ENCODE peak calls at places on chromosomes 6 and 20, in five cellular contexts. O, V, Z, J and Q are unnamed samples. For H3K9me3, the result is how much of the 10 kb centered on the place peaks cover.

GRCh38 chr6:161140554-161140875 is 133.3 kb downstream of the AGPAT4 start:
- DNase-seq in Z (peak), O (no peak), V (no peak), J (no peak), Q (no peak)

GRCh38 chr6:13453771-13454251 is 33.6 kb downstream of the GFOD1 start:
- DNase-seq in J (peak), Z (no peak), V (no peak), O (no peak), Q (no peak)

GRCh38 chr20:11083841-11084240 is 410.0 kb upstream of the JAG1 start:
- DNase-seq in J (no peak), O (no peak), V (no peak), Z (no peak), Q (no peak)

GRCh38 chr6:33249732-33250625 is 21.7 kb downstream of the VPS52 start:
- DNase-seq in J (peak), Z (no peak), O (no peak), V (no peak), Q (peak)

GRCh38 chr20:57259179-57260021 is 7.0 kb downstream of the BMP7 start:
- DNase-seq in J (peak), O (no peak), V (peak), Z (no peak), Q (no peak)

GRCh38 chr6:69894578-69895347 is 28.4 kb downstream of the COL19A1 start:
- DNase-seq in J (peak), Z (no peak), O (no peak), V (peak), Q (peak)

GRCh38 chr6:52532457-52532856 is 44.4 kb downstream of the TRAM2 start:
- DNase-seq in O (no peak), Z (no peak), V (no peak), J (peak), Q (no peak)

GRCh38 chr6:125201961-125202729 is 48.6 kb downstream of the TPD52L1 start:
- DNase-seq in O (no peak), V (peak), J (peak), Z (peak), Q (peak)

GRCh38 chr20:16846011-16846410 is 97.9 kb downstream of the OTOR start:
- DNase-seq in O (no peak), Z (no peak), V (peak), J (peak), Q (no peak)

GRCh38 chr20:58309607-58310290 is at the start of gene RAB22A:
- DNase-seq in V (peak), Z (peak), O (peak), J (peak), Q (peak)

GRCh38 chr20:973785-974194 is 28.3 kb downstream of the RSPO4 start:
- DNase-seq in Z (no peak), O (no peak), J (peak), V (peak), Q (peak)

GRCh38 chr20:45014671-45015415 is 48.5 kb downstream of the STK4 start:
- DNase-seq in O (no peak), J (peak), Z (no peak), V (no peak), Q (no peak)

GRCh38 chr6:153096031-153096430 is 35.1 kb downstream of the RGS17 start:
- DNase-seq in V (no peak), Z (no peak), J (no peak), O (no peak), Q (no peak)

GRCh38 chr20:35901678-35902544 is 52.4 kb downstream of the SCAND1 start:
- DNase-seq in V (peak), Z (no peak), J (peak), O (no peak), Q (peak)

GRCh38 chr20:35903843-35904242 is 50.5 kb downstream of the SCAND1 start:
- DNase-seq in J (no peak), Z (no peak), O (no peak), V (no peak), Q (no peak)

GRCh38 chr20:35902545-35902941 is 51.8 kb downstream of the SCAND1 start:
- DNase-seq in J (no peak), V (no peak), O (no peak), Z (no peak), Q (no peak)

GRCh38 chr20:35895476-35895875 is 58.8 kb downstream of the SCAND1 start:
- DNase-seq in J (no peak), V (no peak), Z (no peak), O (no peak), Q (no peak)

DNA sequence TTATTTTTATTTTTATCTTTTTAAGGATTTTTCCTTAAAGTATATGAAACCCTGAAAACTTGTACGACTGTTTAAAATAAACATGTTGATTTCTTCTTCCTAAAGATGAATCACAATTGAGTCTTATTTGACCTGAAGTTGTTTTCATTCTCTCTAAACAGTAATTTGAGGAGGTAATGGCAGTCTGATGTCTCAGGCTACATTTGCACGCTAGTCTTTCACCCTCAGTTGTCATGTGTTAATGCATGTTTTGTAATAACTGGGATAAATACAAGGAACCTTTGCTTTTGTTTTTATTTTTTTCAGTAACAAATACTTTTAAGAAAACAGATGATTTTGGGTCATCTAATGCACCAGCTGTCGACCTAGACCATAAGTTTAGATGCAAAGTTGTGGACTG is 55.2 kb downstream of the SCAND1 start:
- DNase-seq in O (no peak), V (no peak), Z (no peak), J (no peak), Q (no peak)
- H3K27ac ChIP-seq in O (no peak), V (no peak), Z (no peak), J (no peak), Q (no peak)

DNA sequence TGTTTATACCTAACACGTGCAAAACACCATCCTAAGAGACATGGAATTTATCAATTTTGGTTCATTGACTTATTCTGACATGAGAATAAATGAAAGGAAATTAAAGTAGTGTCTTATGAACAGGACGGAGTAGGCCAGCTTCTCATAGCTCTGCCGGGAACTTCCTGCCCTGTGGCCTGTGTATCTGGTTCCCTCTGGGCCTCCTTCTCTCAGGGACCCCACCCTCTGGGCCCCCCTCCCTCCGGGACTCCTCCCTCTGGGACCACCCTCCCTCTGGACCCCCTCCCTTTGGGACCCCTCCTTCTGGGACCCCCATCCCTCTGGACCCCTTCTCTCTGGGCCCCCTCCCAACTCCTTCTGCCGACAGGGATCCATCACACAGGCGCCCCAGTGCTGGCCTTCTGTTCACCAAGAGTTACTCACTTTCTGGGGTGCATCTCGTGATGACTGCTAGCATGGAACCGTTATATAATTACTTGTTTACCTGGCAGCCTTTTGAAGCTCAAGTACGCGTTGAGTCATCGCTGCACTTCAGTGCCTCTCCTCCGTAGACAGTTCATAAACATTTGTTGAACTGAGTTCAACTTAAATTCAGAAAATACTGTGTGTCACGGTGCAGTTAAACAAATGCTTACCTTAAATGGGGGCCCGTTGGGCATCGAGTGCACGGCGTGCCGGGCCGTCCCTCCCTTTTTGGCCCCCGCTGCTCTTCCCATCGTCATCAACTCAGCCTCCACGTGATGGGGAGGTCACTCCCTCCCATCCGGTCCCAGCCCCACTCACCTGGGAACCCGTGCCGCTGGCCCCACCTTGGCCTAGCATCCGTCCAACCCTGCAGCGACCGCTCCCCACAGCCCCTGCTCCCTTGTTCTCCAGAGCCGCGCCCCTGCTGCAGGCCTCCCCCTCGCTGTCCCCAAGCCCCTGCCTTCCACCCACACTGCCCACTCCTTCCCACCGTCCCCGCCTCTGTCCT is 8.1 kb downstream of the CCR6 start:
- DNase-seq in V (no peak), J (no peak), Z (peak), O (no peak), Q (no peak)
- H3K9me3 ChIP-seq in V (under half), J (under half), Z (under half), O (under half), Q (under half)

GRCh38 chr6:169450097-169450496 is 196.5 kb upstream of the THBS2 start:
- DNase-seq in J (peak), O (no peak), Z (no peak), V (peak), Q (peak)
- H3K4me3 ChIP-seq in J (no peak), O (no peak), Z (no peak), V (peak), Q (peak)

GRCh38 chr20:21388566-21388965 is 8.8 kb downstream of the NKX2-4 start:
- DNase-seq in J (no peak), O (no peak), Z (no peak), V (no peak), Q (no peak)

GRCh38 chr20:21389368-21389767 is 8.0 kb downstream of the NKX2-4 start:
- DNase-seq in V (no peak), Z (no peak), O (no peak), J (no peak), Q (no peak)

GRCh38 chr20:21384308-21384892 is 12.9 kb downstream of the NKX2-4 start:
- DNase-seq in O (no peak), V (no peak), Z (no peak), J (no peak), Q (no peak)

GRCh38 chr20:21390768-21391167 is 6.6 kb downstream of the NKX2-4 start:
- DNase-seq in O (no peak), Z (no peak), V (no peak), J (no peak), Q (no peak)

DNA sequence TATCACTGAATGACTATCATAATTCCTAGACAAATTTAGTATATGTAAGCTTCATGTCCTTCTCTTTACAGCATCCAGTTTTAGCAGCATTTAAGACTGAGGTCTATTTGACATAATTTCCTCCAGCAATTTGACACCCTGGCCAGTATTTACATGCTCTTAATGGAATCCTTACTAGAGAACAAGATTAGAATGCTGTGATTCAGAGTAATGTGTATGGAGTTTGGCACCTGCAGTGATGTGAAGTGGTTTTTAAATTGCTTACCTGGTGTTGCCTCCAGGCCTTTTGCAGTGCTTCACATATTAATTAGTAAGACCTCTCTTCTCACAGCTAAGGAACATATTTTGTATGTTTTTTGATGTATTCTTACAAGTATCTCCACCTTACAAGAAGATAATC is 9.8 kb downstream of the NKX2-4 start:
- DNase-seq in Z (no peak), O (no peak), J (no peak), V (no peak), Q (no peak)
- H3K27ac ChIP-seq in Z (no peak), O (no peak), J (no peak), V (no peak), Q (no peak)

GRCh38 chr6:101066481-101066880 is 185.4 kb upstream of the ASCC3 start:
- DNase-seq in Z (no peak), O (no peak), J (no peak), V (no peak), Q (no peak)
- H3K9me3 ChIP-seq in Z (under half), O (under half), J (under half), V (under half), Q (under half)

GRCh38 chr6:39903656-39904055 is 30.6 kb downstream of the MOCS1 start:
- DNase-seq in Z (no peak), J (no peak), V (no peak), O (no peak), Q (no peak)
- H3K4me3 ChIP-seq in Z (no peak), J (no peak), V (no peak), O (no peak), Q (no peak)

GRCh38 chr6:41714556-41715273 is 20.7 kb downstream of the TFEB start:
- DNase-seq in O (no peak), V (no peak), Z (no peak), J (no peak), Q (no peak)

GRCh38 chr6:41711323-41712038 is 23.9 kb downstream of the TFEB start:
- DNase-seq in J (no peak), V (no peak), Z (no peak), O (no peak), Q (no peak)

GRCh38 chr6:41712651-41713103 is 22.7 kb downstream of the TFEB start:
- DNase-seq in V (no peak), Z (peak), J (peak), O (no peak), Q (no peak)

GRCh38 chr6:41713650-41714291 is 21.6 kb downstream of the TFEB start:
- DNase-seq in V (no peak), Z (no peak), O (no peak), J (peak), Q (no peak)

DNA sequence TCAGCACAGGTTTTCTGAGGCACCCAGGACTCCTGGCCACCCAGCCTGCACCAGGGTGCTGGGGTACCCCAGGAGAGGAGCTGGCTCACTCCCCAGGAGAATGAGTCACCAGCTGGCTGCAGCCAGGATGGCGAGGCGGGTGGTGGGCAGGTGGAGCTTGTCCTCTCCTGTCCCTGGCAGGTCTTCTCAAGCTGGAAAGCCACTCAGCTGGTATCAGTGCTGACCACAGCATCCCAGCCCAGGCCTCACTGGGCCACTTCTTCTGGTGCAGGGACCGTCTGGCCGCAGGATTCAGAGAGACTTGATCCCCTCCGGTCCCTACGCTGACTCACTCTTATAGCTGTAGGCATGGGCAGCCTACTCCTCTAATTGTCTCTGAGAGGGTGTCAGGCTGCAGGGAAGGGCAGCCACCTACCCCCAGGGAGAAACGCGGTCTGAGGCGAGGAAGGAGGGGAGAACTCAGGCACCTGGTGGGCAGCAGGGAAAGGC is 22.2 kb downstream of the TFEB start:
- DNase-seq in V (no peak), Z (no peak), J (peak), O (no peak), Q (peak)
- H3K27ac ChIP-seq in V (no peak), Z (no peak), J (no peak), O (no peak), Q (no peak)

GRCh38 chr6:149384464-149384863 is 15.6 kb upstream of the SUMO4 start:
- DNase-seq in O (no peak), J (no peak), Z (no peak), V (no peak), Q (no peak)
- H3K9me3 ChIP-seq in O (under half), J (under half), Z (under half), V (under half), Q (under half)

DNA sequence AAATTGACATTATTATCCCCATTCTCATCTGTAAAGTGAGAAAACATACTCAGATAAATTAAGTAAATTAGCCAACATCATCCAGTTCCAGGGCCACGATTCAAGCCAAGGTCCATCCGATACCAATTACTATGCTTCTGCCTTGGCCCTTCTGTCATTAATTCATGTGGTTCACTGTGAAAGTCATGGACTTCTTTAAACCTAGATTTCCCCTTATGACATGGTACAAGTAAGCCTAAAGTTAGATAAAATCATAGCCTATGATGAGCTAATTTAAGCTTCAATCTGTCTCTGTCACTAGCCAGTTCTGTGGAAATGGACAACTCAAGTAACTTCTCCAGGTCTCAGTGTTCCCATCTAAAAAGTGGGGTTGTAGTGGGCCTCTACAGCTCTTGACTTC is 225.5 kb upstream of the MARCKS start:
- DNase-seq in J (peak), V (no peak), Z (no peak), O (no peak), Q (no peak)
- H3K4me3 ChIP-seq in J (peak), V (no peak), Z (no peak), O (no peak), Q (no peak)